ENCODE peak calls at places on chromosomes 12 and 14, in ten cellular contexts. D, Z, R, F, P, Q, S, V, T and L are unnamed samples.

GRCh38 chr14:100012478-100012925 is 52.7 kb upstream of the EVL start:
- DNase-seq in P (no peak), R (no peak), S (no peak), V (no peak), T (no peak), Q (peak), D (peak), Z (no peak), F (no peak), L (no peak)

GRCh38 chr14:93962701-93963601 is 13.4 kb downstream of the ASB2 start:
- DNase-seq in R (no peak), F (no peak), T (no peak), P (no peak), V (no peak), Q (no peak), Z (peak), S (peak), D (no peak), L (no peak)

GRCh38 chr14:74945261-74945851 is 10.0 kb downstream of the PGF start:
- DNase-seq in D (no peak), S (peak), R (peak), F (no peak), Q (no peak), V (no peak), P (peak), Z (no peak), T (no peak), L (no peak)

GRCh38 chr12:50166776-50167025 is 468 bp downstream of the CERS5 start:
- DNase-seq in T (no peak), Z (no peak), V (no peak), S (no peak), D (no peak), R (no peak), P (no peak), Q (no peak), F (peak), L (no peak)

GRCh38 chr12:51232642-51233041 is 6.0 kb upstream of the DAZAP2 start:
- DNase-seq in P (no peak), S (no peak), D (no peak), R (no peak), Z (no peak), Q (no peak), T (no peak), F (no peak), V (no peak), L (no peak)

GRCh38 chr12:2773199-2773875 is 21.4 kb upstream of the FKBP4 start:
- DNase-seq in Z (no peak), D (no peak), Q (no peak), V (no peak), P (no peak), F (no peak), S (no peak), T (no peak), R (no peak), L (peak)

GRCh38 chr12:113091506-113091905 is 35.0 kb downstream of the DTX1 start:
- DNase-seq in Z (no peak), F (no peak), P (no peak), Q (no peak), V (no peak), S (no peak), D (no peak), T (no peak), R (no peak), L (no peak)

GRCh38 chr12:74790958-74791357 is 253.3 kb downstream of the ATXN7L3B start:
- DNase-seq in V (no peak), T (no peak), F (no peak), S (no peak), P (no peak), Q (no peak), D (no peak), Z (no peak), R (no peak), L (no peak)

GRCh38 chr12:98227162-98227561 is 288.2 kb upstream of the TMPO start:
- DNase-seq in Q (no peak), Z (no peak), P (no peak), V (no peak), S (no peak), R (peak), T (no peak), D (no peak), F (no peak), L (no peak)

GRCh38 chr14:58414845-58415244 is 12.5 kb downstream of the TIMM9 start:
- DNase-seq in S (no peak), P (no peak), Q (no peak), D (no peak), R (no peak), F (no peak), Z (no peak), T (no peak), V (no peak), L (no peak)

GRCh38 chr12:124316257-124316656 is 21.4 kb downstream of the RFLNA start:
- DNase-seq in P (no peak), Q (no peak), S (no peak), F (no peak), Z (no peak), T (no peak), R (no peak), V (no peak), D (no peak), L (no peak)

GRCh38 chr14:32367501-32367900 is 38.4 kb downstream of the AKAP6 start:
- DNase-seq in Z (no peak), D (no peak), S (no peak), V (no peak), R (no peak), F (no peak), T (no peak), Q (no peak), P (no peak), L (no peak)

GRCh38 chr14:32366995-32367394 is 37.9 kb downstream of the AKAP6 start:
- DNase-seq in S (no peak), R (peak), T (no peak), Z (no peak), V (no peak), F (no peak), Q (peak), P (no peak), D (no peak), L (no peak)

GRCh38 chr14:32364941-32365340 is 35.8 kb downstream of the AKAP6 start:
- DNase-seq in Z (no peak), F (no peak), V (no peak), T (no peak), P (no peak), Q (no peak), S (no peak), R (no peak), D (no peak), L (no peak)

GRCh38 chr14:32368107-32368506 is 39.0 kb downstream of the AKAP6 start:
- DNase-seq in Z (no peak), R (no peak), D (no peak), F (no peak), T (no peak), V (no peak), Q (no peak), S (no peak), P (no peak), L (no peak)

DNA sequence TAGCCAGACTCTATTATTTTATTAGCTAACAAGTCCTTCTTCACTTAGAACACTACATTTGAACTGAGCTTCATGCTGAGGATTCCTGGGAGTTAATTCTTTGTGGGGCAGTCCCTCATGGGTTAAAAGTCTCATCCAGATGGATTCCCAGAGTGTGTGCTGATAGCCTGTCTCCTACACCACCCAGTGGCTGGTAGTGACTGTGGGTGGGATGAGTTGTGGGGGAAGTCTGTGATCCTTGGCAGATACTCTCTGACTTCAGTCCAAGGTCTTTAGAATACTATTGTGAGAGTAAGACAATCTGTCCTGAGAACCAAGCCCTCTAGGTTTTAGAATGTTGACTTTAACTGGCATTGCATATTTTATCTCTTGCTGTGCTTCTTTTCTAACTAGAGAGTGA is 37.2 kb downstream of the AKAP6 start:
- DNase-seq in R (peak), Q (peak), D (no peak), S (peak), V (no peak), F (no peak), Z (no peak), T (no peak), P (peak), L (no peak)
- TF ChIP-seq CTCF in R (no peak), Q (peak), D (peak), S (peak), V (no peak), F (peak), Z (no peak), T (peak), P (peak), L (peak)

GRCh38 chr14:105305769-105306168 is 5.0 kb upstream of the BRF1 start:
- DNase-seq in Z (no peak), D (no peak), R (no peak), Q (no peak), T (no peak), S (no peak), V (no peak), P (no peak), F (no peak), L (no peak)
- TF ChIP-seq CTCF in Z (no peak), D (no peak), R (no peak), Q (no peak), T (no peak), S (no peak), V (no peak), P (no peak), F (no peak), L (no peak)

DNA sequence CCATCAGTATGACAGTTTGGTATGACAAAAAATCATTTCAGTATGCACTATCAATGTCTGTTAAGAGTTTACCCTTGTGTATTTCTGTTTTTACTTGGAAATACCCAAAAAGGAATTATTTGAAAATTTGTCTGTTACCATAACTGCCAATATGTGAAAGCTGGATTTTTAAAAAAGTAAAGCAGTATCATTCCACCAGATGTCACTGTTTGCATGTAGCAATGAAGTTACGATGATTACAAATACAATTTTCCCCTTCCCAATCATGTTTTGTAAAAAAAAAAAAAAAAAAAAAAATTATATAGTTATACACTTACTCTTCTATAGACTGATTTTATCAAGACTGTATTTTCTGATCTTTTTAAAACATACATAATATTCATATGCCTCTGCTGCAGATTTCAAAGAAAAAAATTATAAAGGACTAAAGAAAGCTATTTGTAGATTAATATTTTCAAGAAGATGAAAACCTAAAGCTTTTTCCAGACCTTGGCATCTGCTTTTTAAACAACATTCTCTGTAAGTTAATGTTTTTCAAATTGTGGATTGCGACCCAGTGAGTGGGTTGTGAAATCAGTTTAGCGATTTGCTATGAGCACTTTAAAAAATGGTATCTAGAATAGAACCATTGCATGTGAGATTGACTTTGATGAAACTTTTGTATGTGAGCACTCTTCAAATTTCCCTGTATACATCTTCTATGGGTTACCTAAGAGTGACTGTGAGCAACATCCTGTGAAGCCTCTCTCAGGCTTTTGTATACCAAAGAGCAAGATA is 114.2 kb downstream of the TTC6 start:
- DNase-seq in Z (no peak), R (peak), T (no peak), D (no peak), Q (peak), F (no peak), P (no peak), S (no peak), V (no peak), L (no peak)
- TF ChIP-seq CTCF in Z (no peak), R (peak), T (peak), D (peak), Q (peak), F (peak), P (peak), S (peak), V (peak), L (peak)

DNA sequence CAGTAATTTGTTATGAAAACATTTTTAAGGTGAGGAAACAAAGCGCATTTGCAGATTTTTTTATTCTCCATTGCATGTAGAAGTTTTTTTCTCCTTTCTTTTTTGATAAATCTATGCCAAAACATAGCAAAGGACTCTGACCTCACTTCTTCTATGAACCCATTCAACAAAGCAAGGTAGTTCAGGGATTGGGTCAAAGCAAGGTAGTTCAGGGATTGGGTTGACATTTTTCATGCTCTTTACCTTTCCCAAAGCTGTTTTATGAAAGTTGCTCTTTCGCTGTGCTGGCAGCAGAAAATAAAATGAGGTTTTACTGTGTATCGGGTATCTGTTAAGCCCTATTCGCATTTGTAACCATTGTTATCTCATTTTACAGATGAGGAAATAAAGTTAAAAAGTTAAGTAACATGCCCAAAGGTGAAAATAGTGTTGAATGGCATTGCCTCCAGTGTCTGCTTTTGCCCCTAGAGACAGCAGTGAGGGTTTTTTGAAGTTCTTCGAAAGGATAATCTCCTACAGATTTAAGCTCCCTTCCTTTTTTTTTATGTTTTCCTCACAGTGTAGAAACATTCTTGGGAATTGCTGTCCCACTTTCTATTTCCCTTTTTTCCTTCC is 10.6 kb downstream of the STRAP start:
- DNase-seq in T (no peak), P (no peak), Q (no peak), Z (no peak), V (no peak), R (no peak), F (no peak), D (no peak), S (no peak), L (no peak)
- TF ChIP-seq CTCF in T (no peak), P (no peak), Q (no peak), Z (no peak), V (no peak), R (no peak), F (no peak), D (no peak), S (no peak), L (no peak)

GRCh38 chr12:11650697-11651281 is 1.3 kb downstream of the ETV6 start:
- DNase-seq in D (peak), V (no peak), T (no peak), F (no peak), Q (peak), Z (no peak), R (peak), P (peak), S (no peak), L (peak)
- TF ChIP-seq CTCF in D (peak), V (no peak), T (peak), F (no peak), Q (no peak), Z (no peak), R (peak), P (peak), S (no peak), L (peak)

DNA sequence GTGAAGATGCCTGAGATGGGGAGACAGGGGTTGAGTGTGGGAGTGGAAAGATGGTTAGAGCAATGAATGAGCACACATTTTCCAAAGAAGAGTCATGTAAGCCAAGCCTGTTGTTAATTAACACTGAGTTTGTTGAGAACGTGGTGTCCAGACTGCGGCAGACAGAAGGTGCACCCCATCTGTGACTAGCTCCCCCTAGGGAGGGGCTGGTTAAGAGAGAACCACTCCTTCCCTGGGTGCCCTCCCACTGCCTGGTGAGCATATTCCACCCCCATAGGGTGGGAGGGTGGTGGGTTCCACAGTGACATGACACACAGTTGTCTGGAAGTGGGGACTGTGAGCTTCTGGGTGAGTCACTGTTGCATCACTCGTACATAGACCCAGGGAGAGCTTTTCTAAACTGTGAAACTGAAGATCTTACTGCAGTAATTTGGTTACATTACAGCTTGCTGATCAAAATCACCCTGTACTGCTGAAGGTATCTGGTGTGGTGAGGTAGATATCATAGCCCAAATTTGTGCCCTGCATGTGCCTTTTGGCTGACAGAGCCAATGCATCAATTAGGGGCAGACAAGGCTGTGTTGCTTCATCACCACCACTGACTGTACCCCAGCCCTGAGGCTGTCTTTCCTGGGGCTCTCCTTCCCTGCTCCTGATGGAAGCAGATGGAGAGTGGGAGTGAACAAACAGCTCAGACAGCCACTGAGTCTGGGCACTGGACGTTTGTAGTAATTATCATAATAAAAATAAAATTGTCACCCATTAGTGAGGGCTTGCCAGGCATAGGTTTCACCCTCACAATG is 150.9 kb downstream of the EMP1 start:
- DNase-seq in Q (peak), P (peak), T (no peak), F (no peak), S (no peak), V (no peak), R (peak), Z (no peak), D (peak), L (no peak)
- TF ChIP-seq CTCF in Q (peak), P (no peak), T (no peak), F (no peak), S (no peak), V (no peak), R (no peak), Z (no peak), D (no peak), L (no peak)

GRCh38 chr14:44374906-44375305 is 132.2 kb downstream of the FSCB start:
- DNase-seq in Q (no peak), P (no peak), F (no peak), R (no peak), Z (no peak), T (no peak), S (no peak), V (no peak), D (no peak), L (no peak)

GRCh38 chr14:44372807-44373497 is 134.1 kb downstream of the FSCB start:
- DNase-seq in V (no peak), D (peak), F (no peak), T (no peak), Z (no peak), R (no peak), Q (no peak), S (no peak), P (no peak), L (no peak)

GRCh38 chr14:44370727-44371126 is 136.4 kb downstream of the FSCB start:
- DNase-seq in F (no peak), Z (no peak), Q (no peak), S (no peak), R (peak), V (no peak), D (no peak), T (no peak), P (no peak), L (no peak)

DNA sequence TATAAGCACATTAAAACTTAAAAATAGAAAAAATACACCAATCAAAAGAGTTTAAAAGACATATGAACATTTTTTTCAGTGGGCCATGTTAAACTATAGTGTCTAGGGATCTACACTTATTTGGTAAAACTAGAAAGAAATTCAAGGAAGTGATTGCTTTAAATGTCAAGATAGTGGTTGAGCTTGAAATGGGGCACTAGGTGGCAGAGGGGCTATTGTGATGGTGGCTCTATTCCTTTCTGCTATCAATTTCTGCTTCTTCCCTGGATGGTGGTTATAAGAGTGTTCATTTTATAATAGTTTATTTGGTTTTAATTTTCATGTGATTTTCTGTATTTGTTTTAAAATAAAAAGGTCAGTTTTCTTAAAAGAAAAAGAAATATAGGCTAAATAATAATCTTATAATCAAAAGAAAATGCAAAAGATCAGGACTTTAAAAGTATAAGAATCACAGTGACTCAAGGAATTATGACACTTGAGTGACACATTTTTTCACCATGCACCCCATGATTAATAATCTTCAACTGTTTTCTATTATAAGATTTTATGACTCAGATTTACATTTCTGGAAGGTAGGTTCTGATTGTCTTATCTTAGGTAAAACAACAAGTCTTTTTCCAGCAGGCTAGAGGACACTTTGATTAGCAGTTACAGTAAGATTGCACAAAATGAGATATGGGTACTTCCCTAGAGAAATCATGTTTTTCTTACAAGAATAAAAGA is 137.5 kb downstream of the FSCB start:
- DNase-seq in Q (no peak), Z (no peak), S (no peak), V (no peak), F (no peak), P (no peak), T (no peak), R (peak), D (peak), L (no peak)
- TF ChIP-seq CTCF in Q (no peak), Z (no peak), S (no peak), V (no peak), F (no peak), P (peak), T (no peak), R (peak), D (peak), L (no peak)

GRCh38 chr12:90978117-90978770 is 23.3 kb upstream of the CCER1 start:
- DNase-seq in T (no peak), P (peak), F (no peak), V (no peak), Z (peak), R (peak), S (no peak), Q (peak), D (peak), L (no peak)
- TF ChIP-seq CTCF in T (peak), P (peak), F (peak), V (peak), Z (peak), R (peak), S (peak), Q (peak), D (peak), L (peak)